ENCODE peak calls at places on chromosomes 7 and 10, in six cellular contexts. One of them, this sample, is unnamed.

GRCh38 chr10:73218466-73219191 is 28.4 kb downstream of the DNAJC9 start:
- DNase-seq in erythroblast: peak
- DNase-seq in breast epithelium: no peak
- DNase-seq in spleen: no peak
- DNase-seq in uterus: no peak
- DNase-seq in H54: no peak
- DNase-seq in this sample: no peak

GRCh38 chr7:143255564-143255963 is 7.7 kb upstream of the GSTK1 start:
- DNase-seq in erythroblast: no peak
- DNase-seq in breast epithelium: no peak
- DNase-seq in spleen: no peak
- DNase-seq in uterus: no peak
- DNase-seq in H54: no peak
- DNase-seq in this sample: no peak

GRCh38 chr10:79264942-79265341 is 82.3 kb upstream of the PPIF start:
- DNase-seq in erythroblast: no peak
- DNase-seq in breast epithelium: peak
- DNase-seq in spleen: no peak
- DNase-seq in uterus: no peak
- DNase-seq in H54: no peak
- DNase-seq in this sample: no peak

GRCh38 chr7:40698921-40699260 is 564.1 kb downstream of the SUGCT start:
- DNase-seq in erythroblast: no peak
- DNase-seq in breast epithelium: no peak
- DNase-seq in spleen: no peak
- DNase-seq in uterus: no peak
- DNase-seq in H54: no peak
- DNase-seq in this sample: no peak

GRCh38 chr7:55477781-55478374 is 94.4 kb downstream of the VOPP1 start:
- DNase-seq in erythroblast: no peak
- DNase-seq in breast epithelium: no peak
- DNase-seq in spleen: peak
- DNase-seq in uterus: no peak
- DNase-seq in H54: peak
- DNase-seq in this sample: no peak

GRCh38 chr7:142960955-142961512 is 1.1 kb downstream of the KEL start:
- DNase-seq in erythroblast: peak
- DNase-seq in breast epithelium: no peak
- DNase-seq in spleen: no peak
- DNase-seq in uterus: no peak
- DNase-seq in H54: no peak
- DNase-seq in this sample: no peak

GRCh38 chr7:133024604-133025003 is 57.3 kb downstream of the CHCHD3 start:
- DNase-seq in erythroblast: no peak
- DNase-seq in breast epithelium: no peak
- DNase-seq in spleen: no peak
- DNase-seq in uterus: no peak
- DNase-seq in H54: no peak
- DNase-seq in this sample: no peak

GRCh38 chr10:86970887-86971145 is 2.5 kb downstream of the ADIRF start:
- DNase-seq in erythroblast: no peak
- DNase-seq in breast epithelium: no peak
- DNase-seq in spleen: no peak
- DNase-seq in uterus: no peak
- DNase-seq in H54: no peak
- DNase-seq in this sample: no peak

GRCh38 chr7:157233677-157234076 is 95.0 kb downstream of the UBE3C start:
- DNase-seq in erythroblast: no peak
- DNase-seq in breast epithelium: no peak
- DNase-seq in spleen: no peak
- DNase-seq in uterus: no peak
- DNase-seq in H54: no peak
- DNase-seq in this sample: no peak

GRCh38 chr10:133261726-133262325 is 14.8 kb downstream of the ADAM8 start:
- DNase-seq in erythroblast: peak
- DNase-seq in breast epithelium: peak
- DNase-seq in spleen: peak
- DNase-seq in uterus: peak
- DNase-seq in H54: peak
- DNase-seq in this sample: peak

GRCh38 chr7:14821757-14822480 is 80.6 kb downstream of the DGKB start:
- DNase-seq in erythroblast: no peak
- DNase-seq in breast epithelium: no peak
- DNase-seq in spleen: no peak
- DNase-seq in uterus: no peak
- DNase-seq in H54: no peak
- DNase-seq in this sample: no peak

GRCh38 chr10:132938472-132939329 is 3.7 kb downstream of the CFAP46 start:
- DNase-seq in erythroblast: no peak
- DNase-seq in breast epithelium: no peak
- DNase-seq in spleen: peak
- DNase-seq in uterus: no peak
- DNase-seq in H54: no peak
- DNase-seq in this sample: no peak

GRCh38 chr10:129694184-129694583 is 227.1 kb downstream of the MGMT start:
- DNase-seq in erythroblast: no peak
- DNase-seq in breast epithelium: no peak
- DNase-seq in spleen: peak
- DNase-seq in uterus: no peak
- DNase-seq in H54: no peak
- DNase-seq in this sample: no peak

GRCh38 chr10:12501851-12502525 is 152.6 kb downstream of the CAMK1D start:
- DNase-seq in erythroblast: no peak
- DNase-seq in breast epithelium: no peak
- DNase-seq in spleen: peak
- DNase-seq in uterus: no peak
- DNase-seq in H54: no peak
- DNase-seq in this sample: no peak

GRCh38 chr7:116521046-116521664 is 3.7 kb upstream of the CAV1 start:
- DNase-seq in erythroblast: no peak
- DNase-seq in breast epithelium: no peak
- DNase-seq in spleen: no peak
- DNase-seq in uterus: no peak
- DNase-seq in H54: no peak
- DNase-seq in this sample: no peak

GRCh38 chr7:79386688-79387422 is 66.6 kb downstream of the MAGI2 start:
- DNase-seq in erythroblast: no peak
- DNase-seq in breast epithelium: no peak
- DNase-seq in spleen: no peak
- DNase-seq in uterus: no peak
- DNase-seq in H54: no peak
- DNase-seq in this sample: no peak

GRCh38 chr10:1738950-1739349 is 1.6 kb upstream of the ADARB2 start:
- DNase-seq in erythroblast: no peak
- DNase-seq in breast epithelium: no peak
- DNase-seq in spleen: no peak
- DNase-seq in uterus: no peak
- DNase-seq in H54: no peak
- DNase-seq in this sample: peak

GRCh38 chr10:11373626-11374310 is 237.7 kb downstream of the USP6NL start:
- DNase-seq in erythroblast: no peak
- DNase-seq in breast epithelium: no peak
- DNase-seq in spleen: no peak
- DNase-seq in uterus: no peak
- DNase-seq in H54: peak
- DNase-seq in this sample: no peak

GRCh38 chr10:111200505-111201186 is 123.8 kb downstream of the ADRA2A start:
- DNase-seq in erythroblast: no peak
- DNase-seq in breast epithelium: no peak
- DNase-seq in spleen: no peak
- DNase-seq in uterus: no peak
- DNase-seq in H54: no peak
- DNase-seq in this sample: no peak

GRCh38 chr7:74025146-74025545 is 2.8 kb upstream of the ELN start:
- DNase-seq in erythroblast: no peak
- DNase-seq in breast epithelium: no peak
- DNase-seq in spleen: no peak
- DNase-seq in uterus: no peak
- DNase-seq in H54: no peak
- DNase-seq in this sample: no peak

GRCh38 chr10:59903871-59904270 is 2.5 kb downstream of the CCDC6 start:
- DNase-seq in erythroblast: no peak
- DNase-seq in breast epithelium: no peak
- DNase-seq in spleen: no peak
- DNase-seq in uterus: no peak
- DNase-seq in H54: no peak
- DNase-seq in this sample: no peak
- TF ChIP-seq POLR2A in erythroblast: no peak
- TF ChIP-seq POLR2A in breast epithelium: no peak
- TF ChIP-seq POLR2A in spleen: no peak
- TF ChIP-seq POLR2A in uterus: no peak
- TF ChIP-seq POLR2A in H54: no peak
- TF ChIP-seq POLR2A in this sample: no peak

GRCh38 chr10:59285073-59285472 is 77.3 kb downstream of the FAM13C start:
- DNase-seq in erythroblast: no peak
- DNase-seq in breast epithelium: no peak
- DNase-seq in spleen: no peak
- DNase-seq in uterus: no peak
- DNase-seq in H54: no peak
- DNase-seq in this sample: no peak

GRCh38 chr10:59283456-59284082 is 78.8 kb downstream of the FAM13C start:
- DNase-seq in erythroblast: no peak
- DNase-seq in breast epithelium: no peak
- DNase-seq in spleen: no peak
- DNase-seq in uterus: no peak
- DNase-seq in H54: no peak
- DNase-seq in this sample: no peak

GRCh38 chr10:59285848-59286247 is 76.5 kb downstream of the FAM13C start:
- DNase-seq in erythroblast: no peak
- DNase-seq in breast epithelium: no peak
- DNase-seq in spleen: no peak
- DNase-seq in uterus: no peak
- DNase-seq in H54: no peak
- DNase-seq in this sample: no peak

GRCh38 chr10:59281861-59282260 is 80.5 kb downstream of the FAM13C start:
- DNase-seq in erythroblast: no peak
- DNase-seq in breast epithelium: no peak
- DNase-seq in spleen: no peak
- DNase-seq in uterus: no peak
- DNase-seq in H54: no peak
- DNase-seq in this sample: no peak

GRCh38 chr10:59284111-59284975 is 78.0 kb downstream of the FAM13C start:
- DNase-seq in erythroblast: no peak
- DNase-seq in breast epithelium: no peak
- DNase-seq in spleen: no peak
- DNase-seq in uterus: no peak
- DNase-seq in H54: no peak
- DNase-seq in this sample: no peak
- TF ChIP-seq POLR2A in erythroblast: no peak
- TF ChIP-seq POLR2A in breast epithelium: no peak
- TF ChIP-seq POLR2A in spleen: no peak
- TF ChIP-seq POLR2A in uterus: no peak
- TF ChIP-seq POLR2A in H54: no peak
- TF ChIP-seq POLR2A in this sample: no peak

GRCh38 chr7:139587535-139587934 is 64.0 kb downstream of the CLEC2L start:
- DNase-seq in erythroblast: no peak
- DNase-seq in breast epithelium: no peak
- DNase-seq in spleen: no peak
- DNase-seq in uterus: no peak
- DNase-seq in H54: no peak
- DNase-seq in this sample: no peak

GRCh38 chr7:139582671-139583155 is 59.2 kb downstream of the CLEC2L start:
- DNase-seq in erythroblast: no peak
- DNase-seq in breast epithelium: no peak
- DNase-seq in spleen: peak
- DNase-seq in uterus: peak
- DNase-seq in H54: no peak
- DNase-seq in this sample: no peak

GRCh38 chr7:139582130-139582650 is 58.7 kb downstream of the CLEC2L start:
- DNase-seq in erythroblast: no peak
- DNase-seq in breast epithelium: no peak
- DNase-seq in spleen: peak
- DNase-seq in uterus: peak
- DNase-seq in H54: no peak
- DNase-seq in this sample: no peak

GRCh38 chr7:139586286-139586685 is 62.8 kb downstream of the CLEC2L start:
- DNase-seq in erythroblast: no peak
- DNase-seq in breast epithelium: no peak
- DNase-seq in spleen: no peak
- DNase-seq in uterus: no peak
- DNase-seq in H54: no peak
- DNase-seq in this sample: no peak

DNA sequence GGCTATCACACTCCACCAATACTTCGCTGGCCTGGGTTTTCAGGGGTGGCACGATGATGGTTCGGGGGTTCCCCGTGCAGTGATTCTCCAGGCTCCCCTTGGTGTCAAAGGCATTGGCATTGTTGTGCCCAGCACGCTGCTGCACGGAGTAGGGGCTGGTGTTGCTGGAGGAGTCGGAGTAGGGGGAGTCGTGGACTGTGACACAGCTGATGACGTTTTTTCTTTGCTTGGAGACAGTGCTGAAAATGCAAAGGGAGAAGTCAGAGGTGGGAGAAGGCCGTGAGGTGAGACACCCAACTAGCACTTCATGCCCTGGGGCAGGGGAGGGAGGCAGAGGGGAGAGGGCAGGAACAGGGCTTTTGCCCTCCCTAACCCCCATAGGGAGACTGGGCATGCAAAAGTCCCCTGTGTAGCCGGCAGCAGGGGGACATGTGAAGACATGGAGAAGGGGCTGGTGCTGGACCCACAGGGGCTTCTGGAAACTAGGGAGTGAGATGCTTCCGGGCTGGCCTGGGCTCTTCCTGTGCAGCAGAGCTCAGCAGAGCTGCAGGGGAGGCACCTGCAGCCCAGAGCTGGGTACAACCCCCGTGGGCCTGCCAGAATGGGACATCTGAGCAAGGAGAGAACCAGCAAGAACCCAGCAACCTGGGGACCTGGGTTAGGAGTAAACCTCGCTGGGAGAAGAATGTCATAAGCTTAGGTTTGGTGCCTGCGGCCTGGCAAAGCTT is 60.5 kb downstream of the CLEC2L start:
- DNase-seq in erythroblast: no peak
- DNase-seq in breast epithelium: no peak
- DNase-seq in spleen: peak
- DNase-seq in uterus: peak
- DNase-seq in H54: no peak
- DNase-seq in this sample: no peak
- TF ChIP-seq POLR2A in erythroblast: no peak
- TF ChIP-seq POLR2A in breast epithelium: no peak
- TF ChIP-seq POLR2A in spleen: no peak
- TF ChIP-seq POLR2A in uterus: no peak
- TF ChIP-seq POLR2A in H54: no peak
- TF ChIP-seq POLR2A in this sample: no peak

GRCh38 chr10:114855776-114856543 is 34.4 kb downstream of the FHIP2A start:
- DNase-seq in erythroblast: no peak
- DNase-seq in breast epithelium: no peak
- DNase-seq in spleen: no peak
- DNase-seq in uterus: no peak
- DNase-seq in H54: no peak
- DNase-seq in this sample: no peak
- TF ChIP-seq POLR2A in erythroblast: no peak
- TF ChIP-seq POLR2A in breast epithelium: no peak
- TF ChIP-seq POLR2A in spleen: no peak
- TF ChIP-seq POLR2A in uterus: no peak
- TF ChIP-seq POLR2A in H54: no peak
- TF ChIP-seq POLR2A in this sample: no peak

This sample was measured in GM12891.